ENCODE peak calls at places on chromosomes 2 and 18, in four cellular contexts. One of them, this sample, is unnamed.

GRCh38 chr2:230520875-230521155 is 104.8 kb downstream of the SP100 start:
- DNase-seq in dorsolateral prefrontal cortex: no peak
- DNase-seq in heart right ventricle: no peak
- DNase-seq in astrocyte of the spinal cord: peak; percentile 21
- DNase-seq in this sample: no peak

GRCh38 chr2:155525194-155525593 is 807.3 kb downstream of the NR4A2 start:
- DNase-seq in astrocyte of the spinal cord: no peak
- DNase-seq in heart right ventricle: no peak
- DNase-seq in dorsolateral prefrontal cortex: no peak
- DNase-seq in this sample: no peak

GRCh38 chr2:149920389-149920788 is 332.8 kb upstream of the MMADHC start:
- DNase-seq in heart right ventricle: no peak
- DNase-seq in astrocyte of the spinal cord: no peak
- DNase-seq in dorsolateral prefrontal cortex: no peak
- DNase-seq in this sample: no peak

GRCh38 chr2:65227035-65227470 is 578 bp upstream of the ACTR2 start:
- DNase-seq in astrocyte of the spinal cord: no peak
- DNase-seq in dorsolateral prefrontal cortex: peak; percentile 24
- DNase-seq in heart right ventricle: no peak
- DNase-seq in this sample: no peak

GRCh38 chr2:231294578-231295362 is 96.3 kb downstream of the ARMC9 start:
- DNase-seq in astrocyte of the spinal cord: no peak
- DNase-seq in heart right ventricle: no peak
- DNase-seq in dorsolateral prefrontal cortex: no peak
- DNase-seq in this sample: no peak

GRCh38 chr2:25825238-25825637 is 53.0 kb downstream of the ASXL2 start:
- DNase-seq in heart right ventricle: no peak
- DNase-seq in dorsolateral prefrontal cortex: no peak
- DNase-seq in astrocyte of the spinal cord: no peak
- DNase-seq in this sample: no peak

GRCh38 chr2:26471278-26471677 is 6.6 kb downstream of the OTOF start:
- DNase-seq in heart right ventricle: no peak
- DNase-seq in astrocyte of the spinal cord: no peak
- DNase-seq in dorsolateral prefrontal cortex: no peak
- DNase-seq in this sample: no peak

GRCh38 chr18:77002496-77002895 is 130.1 kb downstream of the MBP start:
- DNase-seq in astrocyte of the spinal cord: no peak
- DNase-seq in dorsolateral prefrontal cortex: peak; percentile 10
- DNase-seq in heart right ventricle: no peak
- DNase-seq in this sample: no peak

GRCh38 chr2:182506606-182507005 is 79.8 kb upstream of the PDE1A start:
- DNase-seq in astrocyte of the spinal cord: peak; percentile 43
- DNase-seq in dorsolateral prefrontal cortex: no peak
- DNase-seq in heart right ventricle: peak; percentile 13
- DNase-seq in this sample: no peak

GRCh38 chr2:168552450-168552856 is 96.4 kb downstream of the CERS6 start:
- DNase-seq in dorsolateral prefrontal cortex: no peak
- DNase-seq in heart right ventricle: no peak
- DNase-seq in astrocyte of the spinal cord: no peak
- DNase-seq in this sample: peak; percentile 69

GRCh38 chr2:241858206-241859016 is at the start of gene PDCD1:
- DNase-seq in astrocyte of the spinal cord: no peak
- DNase-seq in dorsolateral prefrontal cortex: no peak
- DNase-seq in heart right ventricle: peak; percentile 43
- DNase-seq in this sample: peak; percentile 64

GRCh38 chr2:240655931-240656886 is 26.5 kb downstream of the AQP12B start:
- DNase-seq in dorsolateral prefrontal cortex: peak; percentile 18
- DNase-seq in astrocyte of the spinal cord: peak; percentile 16
- DNase-seq in heart right ventricle: no peak
- DNase-seq in this sample: no peak

GRCh38 chr2:217929294-217929671 is 73.5 kb downstream of the TNS1 start:
- DNase-seq in astrocyte of the spinal cord: no peak
- DNase-seq in heart right ventricle: no peak
- DNase-seq in dorsolateral prefrontal cortex: no peak
- DNase-seq in this sample: no peak

GRCh38 chr18:23107718-23108117 is 27.6 kb upstream of the CABLES1 start:
- DNase-seq in astrocyte of the spinal cord: peak; percentile 35
- DNase-seq in heart right ventricle: no peak
- DNase-seq in dorsolateral prefrontal cortex: no peak
- DNase-seq in this sample: no peak

GRCh38 chr2:39778233-39778632 is 825 bp downstream of the THUMPD2 start:
- DNase-seq in astrocyte of the spinal cord: no peak
- DNase-seq in heart right ventricle: no peak
- DNase-seq in dorsolateral prefrontal cortex: no peak
- DNase-seq in this sample: no peak

GRCh38 chr18:44786697-44787096 is 106.0 kb downstream of the SETBP1 start:
- DNase-seq in dorsolateral prefrontal cortex: no peak
- DNase-seq in heart right ventricle: no peak
- DNase-seq in astrocyte of the spinal cord: no peak
- DNase-seq in this sample: peak; percentile 34

GRCh38 chr2:43539991-43540860 is 55.6 kb downstream of the THADA start:
- DNase-seq in astrocyte of the spinal cord: peak; percentile 82
- DNase-seq in dorsolateral prefrontal cortex: no peak
- DNase-seq in heart right ventricle: peak; percentile 44
- DNase-seq in this sample: no peak

GRCh38 chr2:219277703-219278654 is 1.2 kb upstream of the DNAJB2 start:
- DNase-seq in astrocyte of the spinal cord: peak; percentile 76
- DNase-seq in dorsolateral prefrontal cortex: peak; percentile 86
- DNase-seq in heart right ventricle: peak; percentile 83
- DNase-seq in this sample: no peak

GRCh38 chr2:48162742-48163141 is 256.4 kb upstream of the FBXO11 start:
- DNase-seq in heart right ventricle: no peak
- DNase-seq in dorsolateral prefrontal cortex: no peak
- DNase-seq in astrocyte of the spinal cord: no peak
- DNase-seq in this sample: no peak

GRCh38 chr2:111119004-111119846 is 1.5 kb upstream of the BCL2L11 start:
- DNase-seq in dorsolateral prefrontal cortex: no peak
- DNase-seq in heart right ventricle: no peak
- DNase-seq in astrocyte of the spinal cord: peak; percentile 8
- DNase-seq in this sample: no peak

GRCh38 chr2:71831208-71831577 is 316.5 kb downstream of the CYP26B1 start:
- DNase-seq in astrocyte of the spinal cord: peak; percentile 69
- DNase-seq in heart right ventricle: peak; percentile 44
- DNase-seq in dorsolateral prefrontal cortex: no peak
- DNase-seq in this sample: no peak

GRCh38 chr18:7902399-7902839 is 335.3 kb downstream of the PTPRM start:
- DNase-seq in astrocyte of the spinal cord: peak; percentile 82
- DNase-seq in heart right ventricle: no peak
- DNase-seq in dorsolateral prefrontal cortex: no peak
- DNase-seq in this sample: no peak

GRCh38 chr18:58221060-58221725 is 177.2 kb downstream of the NEDD4L start:
- DNase-seq in dorsolateral prefrontal cortex: no peak
- DNase-seq in astrocyte of the spinal cord: peak; percentile 87
- DNase-seq in heart right ventricle: no peak
- DNase-seq in this sample: no peak

GRCh38 chr18:45954070-45954712 is 12.9 kb downstream of the EPG5 start:
- DNase-seq in dorsolateral prefrontal cortex: no peak
- DNase-seq in heart right ventricle: no peak
- DNase-seq in astrocyte of the spinal cord: peak; percentile 88
- DNase-seq in this sample: no peak

GRCh38 chr2:69082430-69082997 is 69.5 kb downstream of the ANTXR1 start:
- DNase-seq in heart right ventricle: peak; percentile 23
- DNase-seq in astrocyte of the spinal cord: peak; percentile 81
- DNase-seq in dorsolateral prefrontal cortex: no peak
- DNase-seq in this sample: no peak

GRCh38 chr2:173583196-173583595 is 228.5 kb downstream of the CDCA7 start:
- DNase-seq in heart right ventricle: no peak
- DNase-seq in astrocyte of the spinal cord: no peak
- DNase-seq in dorsolateral prefrontal cortex: no peak
- DNase-seq in this sample: no peak

GRCh38 chr2:144496067-144496466 is 23.9 kb downstream of the ZEB2 start:
- DNase-seq in heart right ventricle: no peak
- DNase-seq in astrocyte of the spinal cord: no peak
- DNase-seq in dorsolateral prefrontal cortex: no peak
- DNase-seq in this sample: no peak

GRCh38 chr2:46873632-46874068 is 42.0 kb downstream of the MCFD2 start:
- DNase-seq in heart right ventricle: peak; percentile 67
- DNase-seq in astrocyte of the spinal cord: peak; percentile 96
- DNase-seq in dorsolateral prefrontal cortex: peak; percentile 72
- DNase-seq in this sample: no peak

GRCh38 chr2:80852808-80853139 is 548.2 kb upstream of the LRRTM1 start:
- DNase-seq in astrocyte of the spinal cord: no peak
- DNase-seq in dorsolateral prefrontal cortex: no peak
- DNase-seq in heart right ventricle: no peak
- DNase-seq in this sample: no peak

GRCh38 chr2:215931256-215931903 is 82.0 kb downstream of the MREG start:
- DNase-seq in dorsolateral prefrontal cortex: peak; percentile 76
- DNase-seq in astrocyte of the spinal cord: peak; percentile 85
- DNase-seq in heart right ventricle: peak; percentile 61
- DNase-seq in this sample: peak; percentile 49

GRCh38 chr2:219983836-219984235 is 356.4 kb downstream of the SLC4A3 start:
- DNase-seq in heart right ventricle: no peak
- DNase-seq in astrocyte of the spinal cord: no peak
- DNase-seq in dorsolateral prefrontal cortex: no peak
- DNase-seq in this sample: no peak

GRCh38 chr18:56872140-56872539 is 221.0 kb downstream of the WDR7 start:
- DNase-seq in astrocyte of the spinal cord: no peak
- DNase-seq in heart right ventricle: no peak
- DNase-seq in dorsolateral prefrontal cortex: no peak
- DNase-seq in this sample: no peak

GRCh38 chr2:218658671-218659257 is 659 bp downstream of the ZNF142 start:
- DNase-seq in dorsolateral prefrontal cortex: peak; percentile 29
- DNase-seq in astrocyte of the spinal cord: peak; percentile 45
- DNase-seq in heart right ventricle: no peak
- DNase-seq in this sample: peak; percentile 34

GRCh38 chr2:230589497-230590015 is 123.1 kb upstream of the CAB39 start:
- DNase-seq in dorsolateral prefrontal cortex: no peak
- DNase-seq in astrocyte of the spinal cord: no peak
- DNase-seq in heart right ventricle: no peak
- DNase-seq in this sample: peak; percentile 98

GRCh38 chr2:233764761-233765160 is 4.7 kb downstream of the UGT1A1 start:
- DNase-seq in dorsolateral prefrontal cortex: no peak
- DNase-seq in astrocyte of the spinal cord: no peak
- DNase-seq in heart right ventricle: no peak
- DNase-seq in this sample: no peak

GRCh38 chr2:3054066-3054465 is 323.6 kb downstream of the EIPR1 start:
- DNase-seq in heart right ventricle: no peak
- DNase-seq in dorsolateral prefrontal cortex: no peak
- DNase-seq in astrocyte of the spinal cord: no peak
- DNase-seq in this sample: no peak

GRCh38 chr18:62610509-62611394 is 87.9 kb downstream of the ZCCHC2 start:
- DNase-seq in astrocyte of the spinal cord: no peak
- DNase-seq in heart right ventricle: peak; percentile 55
- DNase-seq in dorsolateral prefrontal cortex: no peak
- DNase-seq in this sample: no peak

GRCh38 chr2:227454323-227454860 is 17.6 kb upstream of the AGFG1 start:
- DNase-seq in heart right ventricle: no peak
- DNase-seq in dorsolateral prefrontal cortex: no peak
- DNase-seq in astrocyte of the spinal cord: no peak
- DNase-seq in this sample: no peak

GRCh38 chr2:101714098-101714497 is 16.6 kb downstream of the MAP4K4 start:
- DNase-seq in dorsolateral prefrontal cortex: no peak
- DNase-seq in heart right ventricle: no peak
- DNase-seq in astrocyte of the spinal cord: no peak
- DNase-seq in this sample: no peak

DNA sequence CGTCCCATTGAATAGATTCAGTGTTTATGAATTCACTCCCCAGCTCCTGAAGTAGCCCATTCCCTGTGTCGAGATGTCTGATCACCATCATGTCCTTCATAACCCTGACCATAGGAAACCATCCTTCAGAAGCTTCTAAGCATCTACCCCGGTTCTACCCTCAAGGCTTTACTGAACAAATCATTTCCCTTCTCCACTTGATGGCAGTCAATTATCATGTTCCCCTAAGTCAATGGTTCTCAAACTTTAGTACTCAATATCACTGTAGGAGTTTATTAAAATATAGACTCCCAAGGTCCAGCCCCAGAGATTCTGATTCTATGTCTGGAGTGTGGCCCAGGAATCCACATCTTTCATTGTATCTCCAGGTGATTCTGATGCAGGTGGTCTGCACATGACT is 228.4 kb upstream of the SP5 start:
- DNase-seq in heart right ventricle: no peak
- DNase-seq in dorsolateral prefrontal cortex: no peak
- DNase-seq in astrocyte of the spinal cord: no peak
- DNase-seq in this sample: no peak
- TF ChIP-seq CTCF in heart right ventricle: peak; percentile 56
- TF ChIP-seq CTCF in dorsolateral prefrontal cortex: peak; percentile 69
- TF ChIP-seq CTCF in astrocyte of the spinal cord: no peak
- TF ChIP-seq CTCF in this sample: no peak

GRCh38 chr2:236544362-236544761 is 25.3 kb upstream of the ACKR3 start:
- DNase-seq in dorsolateral prefrontal cortex: no peak
- DNase-seq in astrocyte of the spinal cord: no peak
- DNase-seq in heart right ventricle: no peak
- DNase-seq in this sample: no peak

GRCh38 chr2:236545814-236546480 is 23.7 kb upstream of the ACKR3 start:
- DNase-seq in dorsolateral prefrontal cortex: no peak
- DNase-seq in astrocyte of the spinal cord: no peak
- DNase-seq in heart right ventricle: no peak
- DNase-seq in this sample: no peak

GRCh38 chr2:236546561-236546961 is 23.1 kb upstream of the ACKR3 start:
- DNase-seq in astrocyte of the spinal cord: no peak
- DNase-seq in dorsolateral prefrontal cortex: no peak
- DNase-seq in heart right ventricle: no peak
- DNase-seq in this sample: no peak

GRCh38 chr2:236547725-236548124 is 21.9 kb upstream of the ACKR3 start:
- DNase-seq in heart right ventricle: no peak
- DNase-seq in astrocyte of the spinal cord: no peak
- DNase-seq in dorsolateral prefrontal cortex: no peak
- DNase-seq in this sample: no peak

GRCh38 chr2:236545248-236545658 is 24.4 kb upstream of the ACKR3 start:
- DNase-seq in heart right ventricle: no peak
- DNase-seq in astrocyte of the spinal cord: no peak
- DNase-seq in dorsolateral prefrontal cortex: no peak
- DNase-seq in this sample: no peak
- H3K4me3 ChIP-seq in heart right ventricle: no peak overlapping the region
- H3K4me3 ChIP-seq in astrocyte of the spinal cord: no peak overlapping the region
- H3K4me3 ChIP-seq in dorsolateral prefrontal cortex: no peak overlapping the region
- H3K4me3 ChIP-seq in this sample: no peak overlapping the region

GRCh38 chr2:63053889-63054725 is 3.5 kb downstream of the OTX1 start:
- DNase-seq in dorsolateral prefrontal cortex: no peak
- DNase-seq in astrocyte of the spinal cord: no peak
- DNase-seq in heart right ventricle: no peak
- DNase-seq in this sample: no peak
- TF ChIP-seq CTCF in dorsolateral prefrontal cortex: no peak
- TF ChIP-seq CTCF in astrocyte of the spinal cord: peak; percentile 39
- TF ChIP-seq CTCF in heart right ventricle: no peak
- TF ChIP-seq CTCF in this sample: peak; percentile 52

DNA sequence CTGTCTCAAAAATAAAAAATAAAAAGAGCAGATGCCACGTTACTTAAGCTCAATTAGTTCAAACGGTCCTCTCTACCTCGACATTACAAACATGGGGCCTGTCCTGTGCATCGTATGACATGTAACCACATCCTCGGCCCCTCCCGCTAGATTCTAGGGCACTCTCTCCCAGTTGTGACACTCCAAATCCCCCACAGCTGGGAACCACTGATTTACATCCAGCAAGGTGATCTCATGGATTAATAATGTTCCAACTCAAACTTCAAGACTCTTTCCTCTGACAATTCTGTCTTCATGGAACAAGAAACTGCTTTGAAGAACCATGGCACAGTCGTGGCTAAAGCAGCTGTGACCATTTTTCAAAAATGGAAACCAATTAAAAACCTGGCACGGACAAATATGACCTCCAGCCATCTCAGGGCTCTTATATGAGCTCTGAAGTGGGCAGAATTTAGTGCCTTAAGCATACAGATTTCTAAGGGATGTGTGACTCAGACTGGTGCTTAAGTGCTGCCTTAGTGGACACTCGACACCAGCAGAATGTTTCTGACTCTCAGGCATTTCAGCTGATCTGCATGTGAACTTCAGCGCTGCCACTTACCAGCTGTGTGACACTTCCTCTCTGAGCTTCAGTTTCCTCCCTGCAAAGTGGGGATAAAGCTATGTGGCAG is 31.7 kb upstream of the ASAP2 start:
- DNase-seq in astrocyte of the spinal cord: peak; percentile 84
- DNase-seq in dorsolateral prefrontal cortex: no peak
- DNase-seq in heart right ventricle: no peak
- DNase-seq in this sample: no peak
- H3K4me3 ChIP-seq in astrocyte of the spinal cord: no peak overlapping the region
- H3K4me3 ChIP-seq in dorsolateral prefrontal cortex: no peak overlapping the region
- H3K4me3 ChIP-seq in heart right ventricle: no peak overlapping the region
- H3K4me3 ChIP-seq in this sample: no peak overlapping the region